ENCODE peak calls at places on chromosome 20, in five cellular contexts. F is heart left ventricle, Q is WTC11, A is pancreas, C is AG04450. T is an unnamed sample.

GRCh38 chr20:3871549-3872265 is 17.5 kb upstream of the PANK2 start:
- DNase-seq in F (no peak), C (no peak), Q (no peak), A (no peak), T (no peak)

GRCh38 chr20:56422131-56422823 is 10.2 kb downstream of the CASS4 start:
- DNase-seq in A (no peak), F (no peak), C (peak), Q (no peak), T (no peak)

GRCh38 chr20:58467572-58468330 is 47.4 kb downstream of the APCDD1L start:
- DNase-seq in F (no peak), C (no peak), A (no peak), Q (no peak), T (no peak)

GRCh38 chr20:36162272-36162966 is 7.9 kb downstream of the EPB41L1 start:
- DNase-seq in Q (no peak), A (no peak), F (no peak), C (no peak), T (no peak)

GRCh38 chr20:2599265-2600060 is 53.0 kb upstream of the NOP56 start:
- DNase-seq in F (no peak), Q (peak), C (no peak), A (no peak), T (no peak)

GRCh38 chr20:34709044-34709835 is 5.1 kb downstream of the TP53INP2 start:
- DNase-seq in F (peak), Q (peak), A (peak), C (no peak), T (peak)

GRCh38 chr20:2840967-2841531 is 504 bp downstream of the VPS16 start:
- DNase-seq in C (peak), Q (peak), A (peak), F (peak), T (no peak)

GRCh38 chr20:2807019-2807418 is 6.6 kb upstream of the CPXM1 start:
- DNase-seq in C (no peak), Q (no peak), A (no peak), F (no peak), T (no peak)

GRCh38 chr20:14193885-14194284 is 143.5 kb downstream of the FLRT3 start:
- DNase-seq in A (no peak), C (no peak), Q (no peak), F (no peak), T (no peak)

GRCh38 chr20:63790572-63791168 is 40.4 kb downstream of the ZBTB46 start:
- DNase-seq in A (no peak), Q (no peak), C (no peak), F (peak), T (no peak)

GRCh38 chr20:24657211-24657610 is 187.8 kb downstream of the SYNDIG1 start:
- DNase-seq in C (no peak), A (peak), Q (no peak), F (no peak), T (no peak)
- TF ChIP-seq CTCF in C (peak), A (no peak), Q (no peak), F (no peak), T (no peak)

DNA sequence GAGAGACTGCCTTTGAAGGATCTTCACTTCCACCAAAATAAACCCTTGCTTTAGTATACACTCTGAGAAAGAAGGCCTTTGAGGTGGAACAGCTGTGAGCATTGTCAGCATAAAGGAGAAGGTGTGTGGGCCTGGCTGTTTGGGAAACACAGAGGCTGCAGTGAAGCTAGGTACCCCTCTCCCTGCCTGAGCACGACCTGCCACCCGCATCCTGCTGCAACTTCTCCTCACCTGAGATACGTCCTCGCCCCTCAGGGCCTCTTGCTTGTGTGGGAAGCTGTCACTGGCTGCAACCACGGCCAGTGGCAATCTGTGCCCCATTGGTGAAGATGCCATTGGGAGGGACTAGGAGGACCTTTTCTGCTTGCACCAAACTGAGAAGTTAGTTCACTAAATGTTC is 307.9 kb downstream of the KIF16B start:
- DNase-seq in C (no peak), A (no peak), Q (no peak), F (no peak), T (no peak)
- TF ChIP-seq CTCF in C (no peak), A (no peak), Q (no peak), F (no peak), T (no peak)

GRCh38 chr20:49543858-49544437 is 24.0 kb downstream of the PTGIS start:
- DNase-seq in A (no peak), C (no peak), F (no peak), Q (no peak), T (no peak)

GRCh38 chr20:49544535-49544934 is 23.4 kb downstream of the PTGIS start:
- DNase-seq in Q (no peak), F (no peak), A (no peak), C (no peak), T (no peak)

GRCh38 chr20:49543071-49543857 is 24.7 kb downstream of the PTGIS start:
- DNase-seq in Q (no peak), F (no peak), C (no peak), A (no peak), T (no peak)

GRCh38 chr20:49548371-49548947 is 19.5 kb downstream of the PTGIS start:
- DNase-seq in A (no peak), Q (no peak), F (no peak), C (no peak), T (no peak)

GRCh38 chr20:49545572-49545971 is 22.4 kb downstream of the PTGIS start:
- DNase-seq in A (no peak), F (no peak), C (no peak), Q (no peak), T (no peak)
- TF ChIP-seq CTCF in A (no peak), F (no peak), C (peak), Q (no peak), T (no peak)

GRCh38 chr20:22245139-22245538 is 339.2 kb downstream of the FOXA2 start:
- DNase-seq in C (no peak), A (no peak), F (no peak), Q (no peak), T (no peak)

GRCh38 chr20:22243063-22243462 is 341.3 kb downstream of the FOXA2 start:
- DNase-seq in C (no peak), Q (no peak), A (no peak), F (no peak), T (no peak)

DNA sequence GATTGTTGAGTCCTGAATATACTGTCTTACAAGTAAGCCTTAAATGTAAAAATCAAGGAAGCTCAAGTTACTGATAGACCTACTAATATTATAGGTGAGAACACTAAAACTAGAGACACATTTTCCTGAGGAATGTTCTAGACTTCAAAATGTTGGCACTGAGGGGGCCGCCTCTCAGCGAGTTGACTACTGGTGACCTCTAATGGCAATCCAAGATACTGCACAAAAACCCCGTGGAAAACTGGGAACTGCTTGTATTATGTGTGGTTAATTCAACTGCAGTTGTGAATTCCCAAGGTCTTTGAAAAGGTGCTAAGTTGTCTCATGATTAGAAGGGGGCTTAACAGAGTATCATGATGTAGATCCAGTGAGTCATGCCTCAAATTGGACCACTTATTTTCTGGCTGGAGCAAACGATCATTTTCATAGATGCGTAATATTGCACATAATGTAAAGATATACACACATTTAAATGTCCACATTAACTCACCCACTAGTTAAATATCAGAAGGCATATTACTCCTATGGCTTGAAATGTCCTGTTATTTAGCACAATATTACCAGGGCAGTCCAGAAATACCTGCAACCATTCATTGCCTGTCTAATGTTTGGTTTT is 336.2 kb downstream of the FOXA2 start:
- DNase-seq in F (no peak), C (no peak), A (peak), Q (peak), T (no peak)
- TF ChIP-seq CTCF in F (peak), C (no peak), A (peak), Q (peak), T (peak)

GRCh38 chr20:46939566-46939965 is 44.9 kb downstream of the EYA2 start:
- DNase-seq in A (no peak), C (no peak), Q (no peak), F (no peak), T (no peak)

GRCh38 chr20:46937140-46937523 is 42.5 kb downstream of the EYA2 start:
- DNase-seq in F (no peak), Q (no peak), C (no peak), A (no peak), T (no peak)

GRCh38 chr20:46940616-46941015 is 46.0 kb downstream of the EYA2 start:
- DNase-seq in Q (no peak), A (no peak), C (no peak), F (no peak), T (no peak)

GRCh38 chr20:46937827-46938226 is 43.2 kb downstream of the EYA2 start:
- DNase-seq in C (no peak), F (no peak), Q (no peak), A (no peak), T (no peak)

DNA sequence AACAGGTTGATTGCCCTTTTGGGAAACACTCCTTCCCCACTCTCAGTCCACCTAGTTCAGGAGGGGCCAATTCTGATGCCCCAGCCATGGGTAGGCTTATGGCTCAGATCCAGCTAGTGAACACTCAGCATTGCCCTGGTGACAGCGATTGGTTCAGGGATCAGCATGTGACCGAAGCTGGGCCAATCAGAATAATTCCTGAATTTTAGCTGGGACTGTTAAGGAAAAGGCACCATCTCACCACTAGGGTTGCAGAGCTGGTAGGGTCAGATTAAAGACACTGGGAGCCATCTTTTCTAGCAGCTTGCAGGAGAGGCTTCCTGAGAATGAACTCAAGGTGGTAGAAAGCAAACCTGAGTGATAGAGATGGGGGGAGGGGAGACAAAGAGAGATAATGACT is 44.4 kb downstream of the EYA2 start:
- DNase-seq in Q (peak), F (no peak), A (no peak), C (no peak), T (no peak)
- TF ChIP-seq CTCF in Q (no peak), F (no peak), A (no peak), C (peak), T (peak)

GRCh38 chr20:17281478-17281877 is 54.6 kb downstream of the PCSK2 start:
- DNase-seq in Q (peak), F (no peak), C (no peak), A (peak), T (no peak)
- TF ChIP-seq CTCF in Q (peak), F (no peak), C (peak), A (peak), T (peak)

GRCh38 chr20:49372095-49372734 is 94.4 kb upstream of the ZNFX1 start:
- DNase-seq in A (no peak), C (no peak), Q (no peak), F (no peak), T (no peak)
- TF ChIP-seq CTCF in A (no peak), C (no peak), Q (no peak), F (no peak), T (no peak)

GRCh38 chr20:37543828-37544227 is 16.2 kb upstream of the BLCAP start:
- DNase-seq in C (no peak), F (no peak), A (no peak), Q (no peak), T (no peak)
- TF ChIP-seq CTCF in C (peak), F (no peak), A (no peak), Q (no peak), T (no peak)